ENCODE peak calls at places on chromosomes 16 and 17, in six cellular contexts. V is stimulated activated CD4-positive, alpha-beta T cell treated with anti-CD3 and anti-CD28 coated beads, Interleukin-1b, Interleukin-23, amount 100 ng/mL, for 4 hours; L is substantia nigra; H is stimulated activated CD8-positive, alpha-beta memory T cell treated with anti-CD3 and anti-CD28 coated beads, Interleukin-12 subunit alpha, Interleukin-12 subunit beta, amount 100 ng/mL, for 4 hours; Q is activated CD8-positive, alpha-beta T cell treated with anti-CD3 and anti-CD28 coated beads, Interleukin-2, amount 10 ng/mL, durations not matched to agents 7 days and 5 days; A is effector CD4-positive, alpha-beta T cell. X is an unnamed sample.
A peak's percentile ranks its signal among the peaks of the same experiment; 100 is the strongest.

GRCh38 chr17:38786372-38786771 is 13.0 kb downstream of the PIP4K2B start:
- DNase-seq in V (no peak), Q (no peak), H (no peak), A (no peak), L (no peak), X (no peak)

GRCh38 chr17:80901319-80901718 is 90.3 kb upstream of the CHMP6 start:
- DNase-seq in A (no peak), L (no peak), H (no peak), Q (no peak), V (no peak), X (no peak)

GRCh38 chr16:3088925-3089716 is 10.0 kb downstream of the ZSCAN10 start:
- DNase-seq in L (no peak), H (no peak), A (no peak), V (no peak), Q (no peak), X (no peak)

GRCh38 chr16:85363881-85364280 is 249.2 kb upstream of the GSE1 start:
- DNase-seq in H (no peak), L (no peak), V (no peak), A (no peak), Q (no peak), X (no peak)

GRCh38 chr16:12903325-12904040 is 2.1 kb downstream of the SHISA9 start:
- DNase-seq in V (no peak), A (no peak), H (no peak), Q (no peak), L (no peak), X (no peak)

GRCh38 chr17:7041607-7042506 is 2.0 kb downstream of the SLC16A11 start:
- DNase-seq in Q (no peak), H (no peak), V (no peak), L (no peak), A (no peak), X (no peak)

GRCh38 chr17:81027591-81028505 is 7.1 kb upstream of the BAIAP2 start:
- DNase-seq in H (peak; percentile 43), A (no peak), V (no peak), Q (no peak), L (no peak), X (no peak)

GRCh38 chr17:48483004-48483403 is 47.8 kb downstream of the HOXB1 start:
- DNase-seq in Q (no peak), L (no peak), H (no peak), V (no peak), A (no peak), X (no peak)

GRCh38 chr16:70689035-70689969 is 3.4 kb upstream of the MTSS2 start:
- DNase-seq in A (no peak), H (no peak), Q (no peak), L (no peak), V (no peak), X (no peak)

GRCh38 chr17:49020609-49021008 is 23.4 kb downstream of the IGF2BP1 start:
- DNase-seq in H (no peak), L (no peak), V (no peak), Q (no peak), A (no peak), X (no peak)

GRCh38 chr16:87312008-87312407 is 5.2 kb downstream of the C16orf95 start:
- DNase-seq in H (no peak), V (no peak), L (no peak), Q (no peak), A (no peak), X (no peak)

GRCh38 chr16:20911361-20911760 is 10.8 kb downstream of the LYRM1 start:
- DNase-seq in V (no peak), A (no peak), L (no peak), Q (no peak), H (no peak), X (no peak)

GRCh38 chr17:65627892-65628622 is 66.6 kb upstream of the AXIN2 start:
- DNase-seq in H (no peak), A (no peak), Q (no peak), V (no peak), L (no peak), X (no peak)

GRCh38 chr16:83887088-83887487 is 11.8 kb upstream of the MLYCD start:
- DNase-seq in H (no peak), L (no peak), Q (no peak), V (no peak), A (no peak), X (no peak)

GRCh38 chr16:16107839-16108238 is 115.5 kb downstream of the ABCC6 start:
- DNase-seq in A (no peak), Q (no peak), H (no peak), L (no peak), V (no peak), X (no peak)

GRCh38 chr17:68749742-68750562 is 148.8 kb upstream of the FAM20A start:
- DNase-seq in A (no peak), Q (no peak), L (no peak), V (no peak), H (no peak), X (peak; percentile 11)

GRCh38 chr16:20203277-20203676 is 124.0 kb downstream of the GP2 start:
- DNase-seq in Q (no peak), H (no peak), A (no peak), V (no peak), L (no peak), X (no peak)

GRCh38 chr16:72367841-72368240 is 195.9 kb upstream of the PMFBP1 start:
- DNase-seq in L (no peak), Q (no peak), V (no peak), H (no peak), A (no peak), X (no peak)

GRCh38 chr16:4015275-4015990 is 100.8 kb downstream of the ADCY9 start:
- DNase-seq in A (no peak), L (no peak), H (no peak), V (no peak), Q (no peak), X (no peak)

GRCh38 chr17:42247734-42248133 is 28.5 kb downstream of the STAT5B start:
- DNase-seq in H (no peak), A (no peak), V (no peak), L (no peak), Q (no peak), X (no peak)